ENCODE peak calls at places on chromosomes 13 and 19, in seven cellular contexts. One of them, this sample, is unnamed.

GRCh38 chr19:42480335-42481095 is 37.8 kb upstream of the CXCL17 start:
- DNase-seq in IMR-90: peak; percentile 47
- DNase-seq in fibroblast of lung: peak; percentile 18
- DNase-seq in pancreas: no peak
- DNase-seq in lower lobe of right lung: no peak
- DNase-seq in psoas muscle: no peak
- DNase-seq in uterus: no peak
- DNase-seq in this sample: no peak

GRCh38 chr13:61954092-61954491 is 538.4 kb upstream of the PCDH20 start:
- DNase-seq in IMR-90: peak; percentile 0
- DNase-seq in fibroblast of lung: peak; percentile 61
- DNase-seq in pancreas: no peak
- DNase-seq in lower lobe of right lung: no peak
- DNase-seq in psoas muscle: no peak
- DNase-seq in uterus: no peak
- DNase-seq in this sample: no peak

GRCh38 chr13:50923272-50923671 is 13.7 kb downstream of the RNASEH2B start:
- DNase-seq in IMR-90: no peak
- DNase-seq in fibroblast of lung: no peak
- DNase-seq in pancreas: no peak
- DNase-seq in lower lobe of right lung: no peak
- DNase-seq in psoas muscle: no peak
- DNase-seq in uterus: no peak
- DNase-seq in this sample: no peak

GRCh38 chr13:75251188-75251587 is 230.8 kb downstream of the TBC1D4 start:
- DNase-seq in IMR-90: no peak
- DNase-seq in fibroblast of lung: no peak
- DNase-seq in pancreas: no peak
- DNase-seq in lower lobe of right lung: no peak
- DNase-seq in psoas muscle: no peak
- DNase-seq in uterus: no peak
- DNase-seq in this sample: no peak

GRCh38 chr13:94712287-94712811 is at the start of gene SOX21:
- DNase-seq in IMR-90: no peak
- DNase-seq in fibroblast of lung: peak; percentile 39
- DNase-seq in pancreas: peak; percentile 59
- DNase-seq in lower lobe of right lung: no peak
- DNase-seq in psoas muscle: no peak
- DNase-seq in uterus: no peak
- DNase-seq in this sample: no peak

GRCh38 chr19:40228863-40229262 is 2.4 kb upstream of the CCNP start:
- DNase-seq in IMR-90: no peak
- DNase-seq in fibroblast of lung: no peak
- DNase-seq in pancreas: no peak
- DNase-seq in lower lobe of right lung: no peak
- DNase-seq in psoas muscle: no peak
- DNase-seq in uterus: no peak
- DNase-seq in this sample: no peak

GRCh38 chr19:50880241-50880640 is 7.0 kb downstream of the KLK2 start:
- DNase-seq in IMR-90: no peak
- DNase-seq in fibroblast of lung: no peak
- DNase-seq in pancreas: no peak
- DNase-seq in lower lobe of right lung: no peak
- DNase-seq in psoas muscle: no peak
- DNase-seq in uterus: no peak
- DNase-seq in this sample: no peak

GRCh38 chr13:89831157-89831556 is 1516.3 kb upstream of the MIR17HG start:
- DNase-seq in IMR-90: no peak
- DNase-seq in fibroblast of lung: no peak
- DNase-seq in pancreas: no peak
- DNase-seq in lower lobe of right lung: no peak
- DNase-seq in psoas muscle: no peak
- DNase-seq in uterus: no peak
- DNase-seq in this sample: no peak

GRCh38 chr19:7500811-7501450 is 12.1 kb upstream of the PEX11G start:
- DNase-seq in IMR-90: peak; percentile 46
- DNase-seq in fibroblast of lung: no peak
- DNase-seq in pancreas: peak; percentile 80
- DNase-seq in lower lobe of right lung: peak; percentile 59
- DNase-seq in psoas muscle: peak; percentile 47
- DNase-seq in uterus: no peak
- DNase-seq in this sample: peak; percentile 76

GRCh38 chr13:19984430-19985218 is 26.1 kb downstream of the ZMYM2 start:
- DNase-seq in IMR-90: peak; percentile 72
- DNase-seq in fibroblast of lung: peak; percentile 74
- DNase-seq in pancreas: no peak
- DNase-seq in lower lobe of right lung: no peak
- DNase-seq in psoas muscle: no peak
- DNase-seq in uterus: no peak
- DNase-seq in this sample: no peak

GRCh38 chr19:44752123-44752815 is 3.8 kb downstream of the BCL3 start:
- DNase-seq in IMR-90: no peak
- DNase-seq in fibroblast of lung: no peak
- DNase-seq in pancreas: no peak
- DNase-seq in lower lobe of right lung: no peak
- DNase-seq in psoas muscle: no peak
- DNase-seq in uterus: no peak
- DNase-seq in this sample: no peak
- H3K4me1 ChIP-seq in IMR-90: peaks cover 44% of the 10 kb centered on the region
- H3K4me1 ChIP-seq in fibroblast of lung: peaks cover 48% of the 10 kb centered on the region
- H3K4me1 ChIP-seq in pancreas: peaks cover 31% of the 10 kb centered on the region
- H3K4me1 ChIP-seq in lower lobe of right lung: peaks cover 81% of the 10 kb centered on the region
- H3K4me1 ChIP-seq in psoas muscle: peaks cover 49% of the 10 kb centered on the region
- H3K4me1 ChIP-seq in uterus: no peaks in the 10 kb centered on the region
- H3K4me1 ChIP-seq in this sample: peaks cover 61% of the 10 kb centered on the region

GRCh38 chr19:3029070-3029923 is at the start of gene TLE2:
- DNase-seq in IMR-90: no peak
- DNase-seq in fibroblast of lung: no peak
- DNase-seq in pancreas: no peak
- DNase-seq in lower lobe of right lung: no peak
- DNase-seq in psoas muscle: peak; percentile 35
- DNase-seq in uterus: no peak
- DNase-seq in this sample: no peak

GRCh38 chr19:3028305-3029069 is 593 bp downstream of the TLE2 start:
- DNase-seq in IMR-90: no peak
- DNase-seq in fibroblast of lung: no peak
- DNase-seq in pancreas: peak; percentile 70
- DNase-seq in lower lobe of right lung: no peak
- DNase-seq in psoas muscle: peak; percentile 29
- DNase-seq in uterus: no peak
- DNase-seq in this sample: no peak

GRCh38 chr19:3027292-3027691 is 1.8 kb downstream of the TLE2 start:
- DNase-seq in IMR-90: no peak
- DNase-seq in fibroblast of lung: no peak
- DNase-seq in pancreas: no peak
- DNase-seq in lower lobe of right lung: no peak
- DNase-seq in psoas muscle: no peak
- DNase-seq in uterus: no peak
- DNase-seq in this sample: no peak

GRCh38 chr19:3026768-3027167 is 2.3 kb downstream of the TLE2 start:
- DNase-seq in IMR-90: no peak
- DNase-seq in fibroblast of lung: no peak
- DNase-seq in pancreas: no peak
- DNase-seq in lower lobe of right lung: no peak
- DNase-seq in psoas muscle: no peak
- DNase-seq in uterus: no peak
- DNase-seq in this sample: no peak

DNA sequence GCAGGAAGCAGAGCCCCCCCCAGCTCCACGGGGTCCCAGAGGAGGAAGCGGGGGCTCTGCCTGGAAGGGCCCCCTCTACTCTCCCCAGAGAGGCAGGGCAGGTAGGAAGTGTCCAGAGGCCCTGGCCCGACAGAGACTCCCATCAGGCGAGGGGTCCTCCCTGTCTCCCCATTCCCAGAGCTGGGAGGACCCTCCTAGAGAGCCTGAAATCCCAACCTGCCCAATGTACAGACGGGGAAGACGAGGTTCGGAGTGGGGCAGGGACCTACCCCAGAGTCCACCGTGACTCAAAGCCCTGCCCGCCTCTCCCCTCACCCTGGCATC is 1.1 kb downstream of the TLE2 start:
- DNase-seq in IMR-90: no peak
- DNase-seq in fibroblast of lung: no peak
- DNase-seq in pancreas: no peak
- DNase-seq in lower lobe of right lung: no peak
- DNase-seq in psoas muscle: no peak
- DNase-seq in uterus: no peak
- DNase-seq in this sample: no peak
- H3K4me1 ChIP-seq in IMR-90: no peaks in the 10 kb centered on the region
- H3K4me1 ChIP-seq in fibroblast of lung: no peaks in the 10 kb centered on the region
- H3K4me1 ChIP-seq in pancreas: peaks cover 4% of the 10 kb centered on the region
- H3K4me1 ChIP-seq in lower lobe of right lung: peaks cover 13% of the 10 kb centered on the region
- H3K4me1 ChIP-seq in psoas muscle: no peaks in the 10 kb centered on the region
- H3K4me1 ChIP-seq in uterus: no peaks in the 10 kb centered on the region
- H3K4me1 ChIP-seq in this sample: peaks cover 6% of the 10 kb centered on the region

GRCh38 chr19:13843104-13843921 is 33.6 kb upstream of the NANOS3 start:
- DNase-seq in IMR-90: peak; percentile 47
- DNase-seq in fibroblast of lung: no peak
- DNase-seq in pancreas: peak; percentile 75
- DNase-seq in lower lobe of right lung: no peak
- DNase-seq in psoas muscle: peak; percentile 57
- DNase-seq in uterus: peak; percentile 77
- DNase-seq in this sample: peak; percentile 77
- H3K4me1 ChIP-seq in IMR-90: peaks cover 32% of the 10 kb centered on the region
- H3K4me1 ChIP-seq in fibroblast of lung: peaks cover 30% of the 10 kb centered on the region
- H3K4me1 ChIP-seq in pancreas: peaks cover 36% of the 10 kb centered on the region
- H3K4me1 ChIP-seq in lower lobe of right lung: peaks cover 72% of the 10 kb centered on the region
- H3K4me1 ChIP-seq in psoas muscle: peaks cover 32% of the 10 kb centered on the region
- H3K4me1 ChIP-seq in uterus: peaks cover under 1% of the 10 kb centered on the region
- H3K4me1 ChIP-seq in this sample: peaks cover 51% of the 10 kb centered on the region

DNA sequence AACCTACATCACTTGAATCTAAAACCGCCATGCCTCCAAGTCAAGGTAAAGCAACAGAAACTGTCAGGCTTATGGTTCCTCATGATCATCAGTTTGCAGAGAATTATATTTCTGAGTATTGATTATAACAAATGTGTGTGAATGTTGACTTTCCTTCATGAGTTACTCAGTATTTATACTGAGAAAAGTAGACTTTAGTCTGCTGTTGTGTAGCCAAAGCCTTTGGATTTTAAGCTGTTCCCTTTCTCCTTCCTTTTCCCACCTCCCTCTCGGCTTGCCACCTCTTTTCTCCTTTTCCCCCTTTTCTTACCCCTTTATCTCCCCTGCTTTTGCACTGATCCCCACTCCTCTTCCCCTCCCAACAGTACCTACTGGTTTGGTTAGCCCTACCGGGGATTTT is 20.7 kb upstream of the GPR18 start:
- DNase-seq in IMR-90: no peak
- DNase-seq in fibroblast of lung: no peak
- DNase-seq in pancreas: no peak
- DNase-seq in lower lobe of right lung: no peak
- DNase-seq in psoas muscle: no peak
- DNase-seq in uterus: no peak
- DNase-seq in this sample: no peak
- H3K4me1 ChIP-seq in IMR-90: peaks cover 3% of the 10 kb centered on the region
- H3K4me1 ChIP-seq in fibroblast of lung: no peaks in the 10 kb centered on the region
- H3K4me1 ChIP-seq in pancreas: peaks cover 3% of the 10 kb centered on the region
- H3K4me1 ChIP-seq in lower lobe of right lung: peaks cover 43% of the 10 kb centered on the region
- H3K4me1 ChIP-seq in psoas muscle: peaks cover 39% of the 10 kb centered on the region
- H3K4me1 ChIP-seq in uterus: no peaks in the 10 kb centered on the region
- H3K4me1 ChIP-seq in this sample: peaks cover 43% of the 10 kb centered on the region

DNA sequence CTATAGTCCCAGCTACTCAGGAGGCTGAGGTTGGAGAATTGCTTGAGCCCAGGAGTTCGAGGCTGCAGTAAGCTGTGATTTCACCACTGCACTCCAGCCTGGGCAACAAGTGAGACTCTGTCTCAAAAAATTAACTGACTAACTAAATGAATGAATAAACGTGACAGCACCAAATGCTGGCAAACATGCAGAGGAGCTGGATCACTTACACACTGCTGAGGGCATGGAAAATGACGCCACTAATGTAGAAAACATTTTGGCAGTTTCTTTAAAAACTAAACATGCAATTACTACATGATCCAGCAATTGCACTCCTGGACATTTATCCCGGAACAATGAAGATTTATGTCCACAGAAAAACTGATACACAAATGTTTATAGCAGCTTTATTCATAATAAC is 31.3 kb upstream of the GTF3A start:
- DNase-seq in IMR-90: no peak
- DNase-seq in fibroblast of lung: no peak
- DNase-seq in pancreas: no peak
- DNase-seq in lower lobe of right lung: no peak
- DNase-seq in psoas muscle: no peak
- DNase-seq in uterus: no peak
- DNase-seq in this sample: no peak
- H3K4me1 ChIP-seq in IMR-90: no peaks in the 10 kb centered on the region
- H3K4me1 ChIP-seq in fibroblast of lung: no peaks in the 10 kb centered on the region
- H3K4me1 ChIP-seq in pancreas: no peaks in the 10 kb centered on the region
- H3K4me1 ChIP-seq in lower lobe of right lung: no peaks in the 10 kb centered on the region
- H3K4me1 ChIP-seq in psoas muscle: no peaks in the 10 kb centered on the region
- H3K4me1 ChIP-seq in uterus: no peaks in the 10 kb centered on the region
- H3K4me1 ChIP-seq in this sample: no peaks in the 10 kb centered on the region

GRCh38 chr19:17078038-17078919 is 2.7 kb downstream of the MYO9B start:
- DNase-seq in IMR-90: no peak
- DNase-seq in fibroblast of lung: no peak
- DNase-seq in pancreas: no peak
- DNase-seq in lower lobe of right lung: peak; percentile 82
- DNase-seq in psoas muscle: no peak
- DNase-seq in uterus: no peak
- DNase-seq in this sample: peak; percentile 81
- H3K4me1 ChIP-seq in IMR-90: peaks cover 24% of the 10 kb centered on the region
- H3K4me1 ChIP-seq in fibroblast of lung: peaks cover 32% of the 10 kb centered on the region
- H3K4me1 ChIP-seq in pancreas: peaks cover 17% of the 10 kb centered on the region
- H3K4me1 ChIP-seq in lower lobe of right lung: peaks cover 67% of the 10 kb centered on the region
- H3K4me1 ChIP-seq in psoas muscle: peaks cover 26% of the 10 kb centered on the region
- H3K4me1 ChIP-seq in uterus: peaks cover 5% of the 10 kb centered on the region
- H3K4me1 ChIP-seq in this sample: peaks cover 66% of the 10 kb centered on the region

This sample was measured in upper lobe of right lung.